ENCODE peak calls at places on chromosome 21, in eight cellular contexts. One of them, this sample, is unnamed.

GRCh38 chr21:41627428-41627827 is 119.5 kb upstream of the TMPRSS2 start:
- DNase-seq in CD8-positive, alpha-beta T cell: no peak
- DNase-seq in kidney epithelial cell: no peak
- DNase-seq in uterus: no peak
- DNase-seq in IMR-90: peak
- DNase-seq in HL-60: no peak
- DNase-seq in psoas muscle: no peak
- DNase-seq in GM06990: no peak
- DNase-seq in this sample: no peak

GRCh38 chr21:41425954-41426655 is at the start of gene MX1:
- DNase-seq in CD8-positive, alpha-beta T cell: peak
- DNase-seq in kidney epithelial cell: no peak
- DNase-seq in uterus: peak
- DNase-seq in IMR-90: peak
- DNase-seq in HL-60: no peak
- DNase-seq in psoas muscle: peak
- DNase-seq in GM06990: peak
- DNase-seq in this sample: peak

GRCh38 chr21:41236361-41236973 is 68.5 kb downstream of the BACE2 start:
- DNase-seq in CD8-positive, alpha-beta T cell: no peak
- DNase-seq in kidney epithelial cell: peak
- DNase-seq in uterus: no peak
- DNase-seq in IMR-90: no peak
- DNase-seq in HL-60: no peak
- DNase-seq in psoas muscle: no peak
- DNase-seq in GM06990: no peak
- DNase-seq in this sample: no peak

GRCh38 chr21:36773995-36774394 is 75.1 kb downstream of the SIM2 start:
- DNase-seq in CD8-positive, alpha-beta T cell: no peak
- DNase-seq in kidney epithelial cell: no peak
- DNase-seq in uterus: no peak
- DNase-seq in IMR-90: no peak
- DNase-seq in HL-60: no peak
- DNase-seq in psoas muscle: no peak
- DNase-seq in GM06990: no peak
- DNase-seq in this sample: no peak

GRCh38 chr21:45847870-45848269 is 133.7 kb upstream of the COL6A1 start:
- DNase-seq in CD8-positive, alpha-beta T cell: no peak
- DNase-seq in kidney epithelial cell: no peak
- DNase-seq in uterus: no peak
- DNase-seq in IMR-90: no peak
- DNase-seq in HL-60: no peak
- DNase-seq in psoas muscle: no peak
- DNase-seq in GM06990: no peak
- DNase-seq in this sample: no peak

GRCh38 chr21:46454634-46455390 is 3.9 kb upstream of the DIP2A start:
- DNase-seq in CD8-positive, alpha-beta T cell: no peak
- DNase-seq in kidney epithelial cell: no peak
- DNase-seq in uterus: no peak
- DNase-seq in IMR-90: no peak
- DNase-seq in HL-60: peak
- DNase-seq in psoas muscle: no peak
- DNase-seq in GM06990: no peak
- DNase-seq in this sample: no peak

GRCh38 chr21:26849428-26850115 is 4.4 kb upstream of the ADAMTS1 start:
- DNase-seq in CD8-positive, alpha-beta T cell: no peak
- DNase-seq in kidney epithelial cell: no peak
- DNase-seq in uterus: no peak
- DNase-seq in IMR-90: peak
- DNase-seq in HL-60: peak
- DNase-seq in psoas muscle: no peak
- DNase-seq in GM06990: no peak
- DNase-seq in this sample: peak

GRCh38 chr21:36113647-36114428 is 21.0 kb upstream of the CBR3 start:
- DNase-seq in CD8-positive, alpha-beta T cell: no peak
- DNase-seq in kidney epithelial cell: no peak
- DNase-seq in uterus: no peak
- DNase-seq in IMR-90: no peak
- DNase-seq in HL-60: peak
- DNase-seq in psoas muscle: no peak
- DNase-seq in GM06990: no peak
- DNase-seq in this sample: no peak

GRCh38 chr21:15297829-15298228 is 233.0 kb upstream of the NRIP1 start:
- DNase-seq in CD8-positive, alpha-beta T cell: no peak
- DNase-seq in kidney epithelial cell: no peak
- DNase-seq in uterus: no peak
- DNase-seq in IMR-90: no peak
- DNase-seq in HL-60: no peak
- DNase-seq in psoas muscle: no peak
- DNase-seq in GM06990: no peak
- DNase-seq in this sample: no peak

GRCh38 chr21:42195378-42196031 is 23.4 kb upstream of the ABCG1 start:
- DNase-seq in CD8-positive, alpha-beta T cell: no peak
- DNase-seq in kidney epithelial cell: no peak
- DNase-seq in uterus: no peak
- DNase-seq in IMR-90: peak
- DNase-seq in HL-60: peak
- DNase-seq in psoas muscle: peak
- DNase-seq in GM06990: no peak
- DNase-seq in this sample: no peak

GRCh38 chr21:37986751-37987399 is 70.6 kb upstream of the KCNJ6 start:
- DNase-seq in CD8-positive, alpha-beta T cell: no peak
- DNase-seq in kidney epithelial cell: no peak
- DNase-seq in uterus: no peak
- DNase-seq in IMR-90: no peak
- DNase-seq in HL-60: no peak
- DNase-seq in psoas muscle: no peak
- DNase-seq in GM06990: no peak
- DNase-seq in this sample: no peak

GRCh38 chr21:33441489-33442477 is 38.0 kb downstream of the TMEM50B start:
- DNase-seq in CD8-positive, alpha-beta T cell: no peak
- DNase-seq in kidney epithelial cell: peak
- DNase-seq in uterus: no peak
- DNase-seq in IMR-90: peak
- DNase-seq in HL-60: no peak
- DNase-seq in psoas muscle: peak
- DNase-seq in GM06990: peak
- DNase-seq in this sample: peak

GRCh38 chr21:42346866-42347600 is 3.8 kb downstream of the TFF2 start:
- DNase-seq in CD8-positive, alpha-beta T cell: peak
- DNase-seq in kidney epithelial cell: no peak
- DNase-seq in uterus: no peak
- DNase-seq in IMR-90: no peak
- DNase-seq in HL-60: no peak
- DNase-seq in psoas muscle: no peak
- DNase-seq in GM06990: no peak
- DNase-seq in this sample: no peak

GRCh38 chr21:41435728-41436127 is 9.7 kb downstream of the MX1 start:
- DNase-seq in CD8-positive, alpha-beta T cell: no peak
- DNase-seq in kidney epithelial cell: no peak
- DNase-seq in uterus: no peak
- DNase-seq in IMR-90: no peak
- DNase-seq in HL-60: no peak
- DNase-seq in psoas muscle: no peak
- DNase-seq in GM06990: no peak
- DNase-seq in this sample: no peak

GRCh38 chr21:36717901-36718465 is 19.1 kb downstream of the SIM2 start:
- DNase-seq in CD8-positive, alpha-beta T cell: no peak
- DNase-seq in kidney epithelial cell: no peak
- DNase-seq in uterus: no peak
- DNase-seq in IMR-90: no peak
- DNase-seq in HL-60: no peak
- DNase-seq in psoas muscle: no peak
- DNase-seq in GM06990: no peak
- DNase-seq in this sample: no peak

GRCh38 chr21:45376459-45377324 is 28.3 kb upstream of the COL18A1 start:
- DNase-seq in CD8-positive, alpha-beta T cell: no peak
- DNase-seq in kidney epithelial cell: no peak
- DNase-seq in uterus: peak
- DNase-seq in IMR-90: no peak
- DNase-seq in HL-60: no peak
- DNase-seq in psoas muscle: peak
- DNase-seq in GM06990: no peak
- DNase-seq in this sample: no peak

GRCh38 chr21:45366476-45366875 is 38.5 kb upstream of the COL18A1 start:
- DNase-seq in CD8-positive, alpha-beta T cell: no peak
- DNase-seq in kidney epithelial cell: no peak
- DNase-seq in uterus: no peak
- DNase-seq in IMR-90: no peak
- DNase-seq in HL-60: no peak
- DNase-seq in psoas muscle: peak
- DNase-seq in GM06990: no peak
- DNase-seq in this sample: no peak

GRCh38 chr21:36799869-36800268 is 101.0 kb downstream of the SIM2 start:
- DNase-seq in CD8-positive, alpha-beta T cell: no peak
- DNase-seq in kidney epithelial cell: no peak
- DNase-seq in uterus: no peak
- DNase-seq in IMR-90: peak
- DNase-seq in HL-60: no peak
- DNase-seq in psoas muscle: no peak
- DNase-seq in GM06990: no peak
- DNase-seq in this sample: no peak

GRCh38 chr21:42142141-42142540 is 71.0 kb downstream of the UMODL1 start:
- DNase-seq in CD8-positive, alpha-beta T cell: no peak
- DNase-seq in kidney epithelial cell: no peak
- DNase-seq in uterus: no peak
- DNase-seq in IMR-90: no peak
- DNase-seq in HL-60: no peak
- DNase-seq in psoas muscle: no peak
- DNase-seq in GM06990: no peak
- DNase-seq in this sample: no peak

GRCh38 chr21:14057313-14057712 is 153.4 kb downstream of the LIPI start:
- DNase-seq in CD8-positive, alpha-beta T cell: no peak
- DNase-seq in kidney epithelial cell: no peak
- DNase-seq in uterus: no peak
- DNase-seq in IMR-90: no peak
- DNase-seq in HL-60: no peak
- DNase-seq in psoas muscle: no peak
- DNase-seq in GM06990: no peak
- DNase-seq in this sample: no peak
- H3K4me3 ChIP-seq in CD8-positive, alpha-beta T cell: no peak
- H3K4me3 ChIP-seq in kidney epithelial cell: no peak
- H3K4me3 ChIP-seq in uterus: no peak
- H3K4me3 ChIP-seq in IMR-90: no peak
- H3K4me3 ChIP-seq in HL-60: no peak
- H3K4me3 ChIP-seq in psoas muscle: no peak
- H3K4me3 ChIP-seq in GM06990: no peak
- H3K4me3 ChIP-seq in this sample: no peak

GRCh38 chr21:34892196-34892595 is 156.9 kb downstream of the RUNX1 start:
- DNase-seq in CD8-positive, alpha-beta T cell: no peak
- DNase-seq in kidney epithelial cell: no peak
- DNase-seq in uterus: no peak
- DNase-seq in IMR-90: peak
- DNase-seq in HL-60: no peak
- DNase-seq in psoas muscle: no peak
- DNase-seq in GM06990: no peak
- DNase-seq in this sample: no peak
- TF ChIP-seq CTCF in CD8-positive, alpha-beta T cell: no peak
- TF ChIP-seq CTCF in kidney epithelial cell: no peak
- TF ChIP-seq CTCF in uterus: no peak
- TF ChIP-seq CTCF in IMR-90: no peak
- TF ChIP-seq CTCF in HL-60: no peak
- TF ChIP-seq CTCF in psoas muscle: no peak
- TF ChIP-seq CTCF in GM06990: no peak
- TF ChIP-seq CTCF in this sample: no peak

DNA sequence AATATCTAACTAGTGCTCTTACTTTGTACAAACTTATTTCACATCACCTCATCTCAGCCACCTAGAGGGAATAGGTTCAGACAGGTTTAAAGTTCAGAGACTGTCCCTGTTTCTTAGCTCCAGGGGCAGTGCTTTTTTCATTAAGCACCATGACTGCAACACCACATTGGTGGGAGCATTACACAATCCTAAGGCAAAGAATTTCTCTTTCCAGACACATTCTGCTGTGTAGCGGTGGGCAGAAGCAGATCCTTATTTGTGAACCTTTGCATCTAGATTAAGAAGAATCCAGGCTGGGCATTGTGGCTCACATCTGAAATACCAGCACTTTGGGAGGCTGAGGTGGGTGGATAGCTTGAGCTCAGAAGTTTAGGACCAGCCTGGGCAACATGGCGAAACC is 16.1 kb downstream of the LCA5L start:
- DNase-seq in CD8-positive, alpha-beta T cell: no peak
- DNase-seq in kidney epithelial cell: no peak
- DNase-seq in uterus: no peak
- DNase-seq in IMR-90: no peak
- DNase-seq in HL-60: no peak
- DNase-seq in psoas muscle: no peak
- DNase-seq in GM06990: no peak
- DNase-seq in this sample: no peak
- H3K4me3 ChIP-seq in CD8-positive, alpha-beta T cell: no peak
- H3K4me3 ChIP-seq in kidney epithelial cell: no peak
- H3K4me3 ChIP-seq in uterus: no peak
- H3K4me3 ChIP-seq in IMR-90: no peak
- H3K4me3 ChIP-seq in HL-60: no peak
- H3K4me3 ChIP-seq in psoas muscle: no peak
- H3K4me3 ChIP-seq in GM06990: no peak
- H3K4me3 ChIP-seq in this sample: no peak

GRCh38 chr21:29499734-29500343 is 201.1 kb downstream of the BACH1 start:
- DNase-seq in CD8-positive, alpha-beta T cell: no peak
- DNase-seq in kidney epithelial cell: no peak
- DNase-seq in uterus: no peak
- DNase-seq in IMR-90: no peak
- DNase-seq in HL-60: peak
- DNase-seq in psoas muscle: no peak
- DNase-seq in GM06990: no peak
- DNase-seq in this sample: no peak
- TF ChIP-seq CTCF in CD8-positive, alpha-beta T cell: no peak
- TF ChIP-seq CTCF in kidney epithelial cell: peak
- TF ChIP-seq CTCF in uterus: no peak
- TF ChIP-seq CTCF in IMR-90: peak
- TF ChIP-seq CTCF in HL-60: peak
- TF ChIP-seq CTCF in psoas muscle: no peak
- TF ChIP-seq CTCF in GM06990: peak
- TF ChIP-seq CTCF in this sample: peak